ENCODE peak calls at places on chromosomes 1 and 21, in seven cellular contexts. I is left cardiac atrium; F is stimulated activated CD4-positive, alpha-beta T cell treated with anti-CD3 and anti-CD28 coated beads, Interleukin-4, amount 100 ng/mL, for 48 hours; U is NCI-H1105; A is GM03348; J is GM06990; D is left lung. M is an unnamed sample.

GRCh38 chr1:195939844-195940243 is 668.4 kb downstream of the KCNT2 start:
- DNase-seq in I (no peak), F (no peak), U (no peak), A (no peak), J (no peak), D (no peak), M (no peak)

GRCh38 chr1:118395430-118396001 is 210.5 kb upstream of the SPAG17 start:
- DNase-seq in I (no peak), F (no peak), U (no peak), A (no peak), J (no peak), D (no peak), M (no peak)

GRCh38 chr1:182301467-182302198 is 90.0 kb downstream of the GLUL start:
- DNase-seq in I (peak), F (peak), U (no peak), A (peak), J (no peak), D (no peak), M (no peak)

GRCh38 chr1:8416857-8417256 is 98.9 kb downstream of the SLC45A1 start:
- DNase-seq in I (no peak), F (no peak), U (no peak), A (no peak), J (no peak), D (no peak), M (no peak)

GRCh38 chr1:8712413-8713229 is 104.8 kb downstream of the RERE start:
- DNase-seq in I (no peak), F (no peak), U (peak), A (peak), J (no peak), D (no peak), M (no peak)

GRCh38 chr1:36251794-36252481 is 27.7 kb downstream of the THRAP3 start:
- DNase-seq in I (no peak), F (no peak), U (no peak), A (peak), J (no peak), D (no peak), M (no peak)

GRCh38 chr1:174022976-174023277 is 770 bp upstream of the RC3H1 start:
- DNase-seq in I (no peak), F (no peak), U (no peak), A (no peak), J (no peak), D (no peak), M (no peak)

GRCh38 chr1:158931055-158931737 is at the start of gene PYHIN1:
- DNase-seq in I (no peak), F (no peak), U (no peak), A (no peak), J (no peak), D (no peak), M (no peak)

GRCh38 chr21:44304846-44305245 is 5.0 kb downstream of the PFKL start:
- DNase-seq in I (no peak), F (peak), U (peak), A (peak), J (no peak), D (no peak), M (no peak)

GRCh38 chr1:94068096-94068830 is 52.7 kb downstream of the ABCA4 start:
- DNase-seq in I (no peak), F (no peak), U (no peak), A (no peak), J (no peak), D (no peak), M (no peak)

GRCh38 chr21:37045556-37045955 is 27.3 kb downstream of the PIGP start:
- DNase-seq in I (no peak), F (no peak), U (no peak), A (no peak), J (no peak), D (no peak), M (no peak)

GRCh38 chr21:38460171-38460742 is 38.0 kb downstream of the ERG start:
- DNase-seq in I (peak), F (no peak), U (no peak), A (peak), J (no peak), D (peak), M (no peak)

GRCh38 chr1:100606438-100606837 is 68.5 kb downstream of the GPR88 start:
- DNase-seq in I (peak), F (no peak), U (no peak), A (peak), J (no peak), D (peak), M (no peak)

GRCh38 chr21:34983680-34984086 is 65.4 kb downstream of the RUNX1 start:
- DNase-seq in I (no peak), F (no peak), U (no peak), A (peak), J (peak), D (no peak), M (no peak)

GRCh38 chr1:4711191-4711915 is 56.9 kb downstream of the AJAP1 start:
- DNase-seq in I (no peak), F (no peak), U (peak), A (no peak), J (no peak), D (no peak), M (no peak)

GRCh38 chr1:201648066-201648910 is 109.4 kb downstream of the NAV1 start:
- DNase-seq in I (peak), F (peak), U (peak), A (peak), J (no peak), D (no peak), M (no peak)

GRCh38 chr1:200886590-200886989 is 8.1 kb upstream of the INAVA start:
- DNase-seq in I (no peak), F (no peak), U (no peak), A (no peak), J (no peak), D (no peak), M (peak)

GRCh38 chr21:34074283-34075098 is 1.1 kb downstream of the MRPS6 start:
- DNase-seq in I (no peak), F (no peak), U (no peak), A (peak), J (peak), D (no peak), M (peak)

GRCh38 chr21:39650306-39650705 is 37.6 kb downstream of the B3GALT5 start:
- DNase-seq in I (no peak), F (no peak), U (no peak), A (no peak), J (no peak), D (no peak), M (no peak)

GRCh38 chr1:217004776-217005436 is 281.7 kb upstream of the ESRRG start:
- DNase-seq in I (no peak), F (no peak), U (no peak), A (no peak), J (no peak), D (no peak), M (no peak)

GRCh38 chr1:168688679-168689657 is 40.0 kb downstream of the DPT start:
- DNase-seq in I (no peak), F (no peak), U (no peak), A (peak), J (no peak), D (no peak), M (no peak)